ENCODE peak calls at places on chromosomes 7 and 10, in nine cellular contexts. One of them, this sample, is unnamed.

GRCh38 chr10:96395931-96396877 is 37.4 kb upstream of the OPALIN start:
- DNase-seq in NCI-H1436 treated with DMSO at 0.1 percent for 48 hours: no peak
- DNase-seq in fibroblast of the aortic adventitia: peak
- DNase-seq in cardiac muscle cell: peak
- DNase-seq in NCI-H345: peak
- DNase-seq in activated CD4-positive, alpha-beta T cell treated with anti-CD3 and anti-CD28 coated beads, Interleukin-2, amount 10 ng/mL, durations not matched to agents 7 days and 5 days: peak
- DNase-seq in lower leg skin: peak
- DNase-seq in naive thymus-derived CD4-positive, alpha-beta T cell: peak
- DNase-seq in A549: peak
- DNase-seq in this sample: peak

GRCh38 chr7:101308245-101309085 is 13.1 kb downstream of the IFT22 start:
- DNase-seq in NCI-H1436 treated with DMSO at 0.1 percent for 48 hours: no peak
- DNase-seq in fibroblast of the aortic adventitia: peak
- DNase-seq in cardiac muscle cell: peak
- DNase-seq in NCI-H345: peak
- DNase-seq in activated CD4-positive, alpha-beta T cell treated with anti-CD3 and anti-CD28 coated beads, Interleukin-2, amount 10 ng/mL, durations not matched to agents 7 days and 5 days: peak
- DNase-seq in lower leg skin: peak
- DNase-seq in naive thymus-derived CD4-positive, alpha-beta T cell: no peak
- DNase-seq in A549: peak
- DNase-seq in this sample: peak

GRCh38 chr7:135678612-135679575 is 16.6 kb downstream of the STMP1 start:
- DNase-seq in NCI-H1436 treated with DMSO at 0.1 percent for 48 hours: no peak
- DNase-seq in fibroblast of the aortic adventitia: peak
- DNase-seq in cardiac muscle cell: peak
- DNase-seq in NCI-H345: no peak
- DNase-seq in activated CD4-positive, alpha-beta T cell treated with anti-CD3 and anti-CD28 coated beads, Interleukin-2, amount 10 ng/mL, durations not matched to agents 7 days and 5 days: no peak
- DNase-seq in lower leg skin: peak
- DNase-seq in naive thymus-derived CD4-positive, alpha-beta T cell: no peak
- DNase-seq in A549: no peak
- DNase-seq in this sample: no peak

GRCh38 chr10:24552346-24553016 is 171.2 kb downstream of the ARHGAP21 start:
- DNase-seq in NCI-H1436 treated with DMSO at 0.1 percent for 48 hours: no peak
- DNase-seq in fibroblast of the aortic adventitia: no peak
- DNase-seq in cardiac muscle cell: no peak
- DNase-seq in NCI-H345: no peak
- DNase-seq in activated CD4-positive, alpha-beta T cell treated with anti-CD3 and anti-CD28 coated beads, Interleukin-2, amount 10 ng/mL, durations not matched to agents 7 days and 5 days: peak
- DNase-seq in lower leg skin: peak
- DNase-seq in naive thymus-derived CD4-positive, alpha-beta T cell: no peak
- DNase-seq in A549: peak
- DNase-seq in this sample: peak

GRCh38 chr7:14894826-14895225 is 7.7 kb downstream of the DGKB start:
- DNase-seq in NCI-H1436 treated with DMSO at 0.1 percent for 48 hours: no peak
- DNase-seq in fibroblast of the aortic adventitia: no peak
- DNase-seq in cardiac muscle cell: no peak
- DNase-seq in NCI-H345: peak
- DNase-seq in activated CD4-positive, alpha-beta T cell treated with anti-CD3 and anti-CD28 coated beads, Interleukin-2, amount 10 ng/mL, durations not matched to agents 7 days and 5 days: no peak
- DNase-seq in lower leg skin: no peak
- DNase-seq in naive thymus-derived CD4-positive, alpha-beta T cell: no peak
- DNase-seq in A549: no peak
- DNase-seq in this sample: no peak

GRCh38 chr10:43594944-43595589 is 11.2 kb upstream of the ZNF485 start:
- DNase-seq in NCI-H1436 treated with DMSO at 0.1 percent for 48 hours: no peak
- DNase-seq in fibroblast of the aortic adventitia: peak
- DNase-seq in cardiac muscle cell: peak
- DNase-seq in NCI-H345: no peak
- DNase-seq in activated CD4-positive, alpha-beta T cell treated with anti-CD3 and anti-CD28 coated beads, Interleukin-2, amount 10 ng/mL, durations not matched to agents 7 days and 5 days: peak
- DNase-seq in lower leg skin: no peak
- DNase-seq in naive thymus-derived CD4-positive, alpha-beta T cell: no peak
- DNase-seq in A549: no peak
- DNase-seq in this sample: no peak

GRCh38 chr10:22999942-23000341 is 72.1 kb downstream of the ARMC3 start:
- DNase-seq in NCI-H1436 treated with DMSO at 0.1 percent for 48 hours: no peak
- DNase-seq in fibroblast of the aortic adventitia: no peak
- DNase-seq in cardiac muscle cell: no peak
- DNase-seq in NCI-H345: no peak
- DNase-seq in activated CD4-positive, alpha-beta T cell treated with anti-CD3 and anti-CD28 coated beads, Interleukin-2, amount 10 ng/mL, durations not matched to agents 7 days and 5 days: no peak
- DNase-seq in lower leg skin: no peak
- DNase-seq in naive thymus-derived CD4-positive, alpha-beta T cell: no peak
- DNase-seq in A549: no peak
- DNase-seq in this sample: no peak

GRCh38 chr7:22948770-22949169 is 65.2 kb downstream of the HYCC1 start:
- DNase-seq in NCI-H1436 treated with DMSO at 0.1 percent for 48 hours: no peak
- DNase-seq in fibroblast of the aortic adventitia: no peak
- DNase-seq in cardiac muscle cell: no peak
- DNase-seq in NCI-H345: no peak
- DNase-seq in activated CD4-positive, alpha-beta T cell treated with anti-CD3 and anti-CD28 coated beads, Interleukin-2, amount 10 ng/mL, durations not matched to agents 7 days and 5 days: no peak
- DNase-seq in lower leg skin: no peak
- DNase-seq in naive thymus-derived CD4-positive, alpha-beta T cell: no peak
- DNase-seq in A549: no peak
- DNase-seq in this sample: no peak

GRCh38 chr10:126749030-126749655 is 78.7 kb upstream of the C10orf90 start:
- DNase-seq in NCI-H1436 treated with DMSO at 0.1 percent for 48 hours: peak
- DNase-seq in fibroblast of the aortic adventitia: peak
- DNase-seq in cardiac muscle cell: peak
- DNase-seq in NCI-H345: peak
- DNase-seq in activated CD4-positive, alpha-beta T cell treated with anti-CD3 and anti-CD28 coated beads, Interleukin-2, amount 10 ng/mL, durations not matched to agents 7 days and 5 days: peak
- DNase-seq in lower leg skin: peak
- DNase-seq in naive thymus-derived CD4-positive, alpha-beta T cell: no peak
- DNase-seq in A549: peak
- DNase-seq in this sample: peak

GRCh38 chr10:127908106-127908957 is 1.4 kb downstream of the PTPRE start:
- DNase-seq in NCI-H1436 treated with DMSO at 0.1 percent for 48 hours: no peak
- DNase-seq in fibroblast of the aortic adventitia: no peak
- DNase-seq in cardiac muscle cell: peak
- DNase-seq in NCI-H345: no peak
- DNase-seq in activated CD4-positive, alpha-beta T cell treated with anti-CD3 and anti-CD28 coated beads, Interleukin-2, amount 10 ng/mL, durations not matched to agents 7 days and 5 days: no peak
- DNase-seq in lower leg skin: no peak
- DNase-seq in naive thymus-derived CD4-positive, alpha-beta T cell: no peak
- DNase-seq in A549: no peak
- DNase-seq in this sample: no peak

This sample was measured in NCI-H2171 treated with DMSO at 0.1 percent for 48 hours.